ENCODE peak calls at places on chromosomes 7 and 10, in four cellular contexts. F is GM12878, L is K562, X is H1. H is an unnamed sample.

GRCh38 chr7:44966731-44967538 is 11.9 kb downstream of the MYO1G start:
- DNase-seq in L (peak; percentile 50), X (no peak), F (no peak), H (no peak)

GRCh38 chr7:158779061-158779992 is 50.0 kb downstream of the ESYT2 start:
- DNase-seq in F (no peak), L (no peak), X (peak; percentile 14), H (no peak)

GRCh38 chr10:110006358-110007170 is 1.2 kb upstream of the ADD3 start:
- DNase-seq in L (peak; percentile 14), X (no peak), F (no peak), H (no peak)

GRCh38 chr7:12801107-12801506 is 113.7 kb downstream of the ARL4A start:
- DNase-seq in X (no peak), L (no peak), F (no peak), H (no peak)

GRCh38 chr7:30679664-30680063 is 2.6 kb downstream of the CRHR2 start:
- DNase-seq in L (no peak), F (no peak), X (no peak), H (no peak)

GRCh38 chr7:159023216-159023615 is 121.5 kb downstream of the VIPR2 start:
- DNase-seq in F (no peak), X (no peak), L (no peak), H (no peak)

GRCh38 chr10:27197980-27198645 is 42.5 kb downstream of the ACBD5 start:
- DNase-seq in X (no peak), L (no peak), F (no peak), H (no peak)

GRCh38 chr7:105224884-105225651 is 163.7 kb downstream of the SRPK2 start:
- DNase-seq in X (no peak), F (peak; percentile 42), L (no peak), H (no peak)

GRCh38 chr10:84262190-84262956 is 17.5 kb downstream of the RGR start:
- DNase-seq in L (no peak), F (no peak), X (peak; percentile 10), H (no peak)
- TF ChIP-seq POLR2AphosphoS5 in L (no peak), F (no peak), X (no peak), H (no peak)

GRCh38 chr10:103281753-103282152 is 4.8 kb downstream of the INA start:
- DNase-seq in F (no peak), X (peak; percentile 82), L (peak; percentile 13), H (no peak)
- TF ChIP-seq TAF1 in F (no peak), X (peak; percentile 78), L (no peak), H (no peak)

GRCh38 chr7:127652333-127653248 is 597 bp downstream of the SND1 start:
- DNase-seq in L (no peak), F (no peak), X (no peak), H (no peak)

GRCh38 chr7:127650842-127651555 is 995 bp upstream of the SND1 start:
- DNase-seq in F (no peak), X (no peak), L (no peak), H (peak; percentile 12)

GRCh38 chr7:127648986-127649385 is 3.0 kb upstream of the SND1 start:
- DNase-seq in L (no peak), X (no peak), F (no peak), H (no peak)

GRCh38 chr7:127653396-127653795 is 1.4 kb downstream of the SND1 start:
- DNase-seq in F (no peak), L (no peak), X (no peak), H (no peak)

GRCh38 chr7:127651556-127652332 is at the start of gene SND1:
- DNase-seq in L (peak; percentile 100), X (peak; percentile 96), F (peak; percentile 96), H (peak; percentile 89)
- TF ChIP-seq POLR2AphosphoS5 in L (peak; percentile 82), X (peak; percentile 89), F (peak; percentile 97), H (peak; percentile 94)

GRCh38 chr10:115998301-115998700 is 274.7 kb downstream of the GFRA1 start:
- DNase-seq in L (no peak), X (no peak), F (no peak), H (no peak)
- TF ChIP-seq TAF1 in L (no peak), X (no peak), F (no peak), H (no peak)

DNA sequence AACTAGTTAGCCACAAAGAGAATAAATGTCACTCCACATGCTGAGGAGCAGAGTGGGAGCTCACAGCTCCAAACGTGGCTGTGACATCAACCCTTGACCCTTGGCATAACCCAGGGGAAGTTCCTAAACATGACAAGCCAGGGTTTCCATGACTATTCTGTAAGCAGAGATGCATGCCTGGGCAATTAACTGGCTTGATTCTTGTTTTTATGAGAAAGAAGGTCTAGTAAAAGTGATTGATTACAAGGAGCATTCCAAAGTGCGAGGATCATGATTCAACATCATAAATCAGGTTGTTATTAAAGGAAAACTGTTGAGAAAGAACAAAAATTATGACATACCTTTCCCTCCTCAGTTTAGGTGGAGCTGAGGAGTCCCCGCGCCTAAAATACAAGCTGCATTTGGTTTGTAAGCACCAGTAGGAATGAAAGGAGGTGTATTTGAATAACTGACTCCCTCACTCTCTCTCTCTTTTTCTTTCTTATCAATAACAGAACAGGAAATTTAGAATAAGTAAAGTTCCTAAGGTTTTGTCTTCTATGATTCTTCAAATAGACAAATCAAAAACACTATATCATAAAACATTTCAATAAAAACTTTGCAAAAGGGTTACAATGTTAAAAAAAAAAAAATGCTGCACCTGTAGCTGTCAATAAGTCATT is 108.3 kb downstream of the SFMBT2 start:
- DNase-seq in F (no peak), X (no peak), L (no peak), H (no peak)
- TF ChIP-seq POLR2AphosphoS5 in F (no peak), X (no peak), L (no peak), H (no peak)

GRCh38 chr10:67612577-67613537 is 83.1 kb downstream of the CTNNA3 start:
- DNase-seq in L (no peak), F (peak; percentile 59), X (no peak), H (no peak)
- TF ChIP-seq TAF1 in L (no peak), F (no peak), X (no peak), H (no peak)

DNA sequence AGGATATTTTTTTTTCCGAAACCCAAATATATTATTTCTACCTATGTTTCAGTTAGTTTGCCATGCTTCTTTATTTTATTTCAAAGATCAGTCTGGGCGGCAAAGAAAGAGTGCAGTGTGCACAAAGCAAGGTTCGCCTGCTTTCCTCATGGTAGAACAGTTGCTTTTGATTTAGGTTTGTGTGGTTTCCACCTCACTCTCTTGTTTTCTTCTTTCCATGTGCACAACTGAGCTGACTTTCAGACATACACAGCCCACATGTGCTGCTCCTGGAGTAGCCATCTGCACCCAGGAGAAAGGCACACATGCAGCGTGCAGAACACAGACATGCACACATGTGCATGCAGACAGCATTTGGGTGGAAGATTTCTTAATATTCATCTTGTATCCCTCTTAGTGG is 302.1 kb downstream of the FZD1 start:
- DNase-seq in F (no peak), X (no peak), L (no peak), H (no peak)
- TF ChIP-seq POLR2AphosphoS5 in F (no peak), X (no peak), L (no peak), H (no peak)

GRCh38 chr10:89327803-89328441 is at the start of gene IFIT3:
- DNase-seq in X (no peak), F (peak; percentile 62), L (peak; percentile 23), H (no peak)
- TF ChIP-seq TAF1 in X (no peak), F (no peak), L (no peak), H (no peak)

DNA sequence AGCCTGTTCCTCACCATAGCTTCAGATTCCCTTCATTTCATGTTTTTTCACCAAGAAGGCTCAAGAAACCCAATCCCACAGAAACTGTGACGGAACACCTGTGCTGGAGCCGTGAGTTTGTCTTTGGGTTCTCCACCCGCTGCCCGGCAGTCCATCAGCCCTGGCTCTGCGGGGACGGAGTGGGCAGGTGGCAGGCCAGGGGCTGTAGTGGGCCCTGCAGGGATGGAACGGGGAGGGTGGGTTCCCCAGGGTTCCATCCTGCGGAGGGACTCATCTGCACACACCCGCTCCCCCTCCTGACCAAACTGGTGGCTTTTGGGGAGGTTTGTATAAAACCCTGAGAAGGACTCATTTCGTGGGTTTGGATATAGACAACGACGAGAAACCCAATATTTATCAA is 15.0 kb downstream of the CYP17A1 start:
- DNase-seq in F (no peak), X (no peak), L (no peak), H (no peak)
- TF ChIP-seq POLR2AphosphoS5 in F (no peak), X (no peak), L (no peak), H (no peak)

GRCh38 chr10:112330154-112330553 is 43.8 kb upstream of the ACSL5 start:
- DNase-seq in F (no peak), L (no peak), X (no peak), H (no peak)

GRCh38 chr10:112333452-112333851 is 40.5 kb upstream of the ACSL5 start:
- DNase-seq in L (no peak), F (no peak), X (no peak), H (no peak)

GRCh38 chr10:112332022-112332421 is 41.9 kb upstream of the ACSL5 start:
- DNase-seq in L (no peak), F (no peak), X (no peak), H (no peak)

GRCh38 chr10:112330607-112331160 is 43.2 kb upstream of the ACSL5 start:
- DNase-seq in F (no peak), X (no peak), L (no peak), H (no peak)

DNA sequence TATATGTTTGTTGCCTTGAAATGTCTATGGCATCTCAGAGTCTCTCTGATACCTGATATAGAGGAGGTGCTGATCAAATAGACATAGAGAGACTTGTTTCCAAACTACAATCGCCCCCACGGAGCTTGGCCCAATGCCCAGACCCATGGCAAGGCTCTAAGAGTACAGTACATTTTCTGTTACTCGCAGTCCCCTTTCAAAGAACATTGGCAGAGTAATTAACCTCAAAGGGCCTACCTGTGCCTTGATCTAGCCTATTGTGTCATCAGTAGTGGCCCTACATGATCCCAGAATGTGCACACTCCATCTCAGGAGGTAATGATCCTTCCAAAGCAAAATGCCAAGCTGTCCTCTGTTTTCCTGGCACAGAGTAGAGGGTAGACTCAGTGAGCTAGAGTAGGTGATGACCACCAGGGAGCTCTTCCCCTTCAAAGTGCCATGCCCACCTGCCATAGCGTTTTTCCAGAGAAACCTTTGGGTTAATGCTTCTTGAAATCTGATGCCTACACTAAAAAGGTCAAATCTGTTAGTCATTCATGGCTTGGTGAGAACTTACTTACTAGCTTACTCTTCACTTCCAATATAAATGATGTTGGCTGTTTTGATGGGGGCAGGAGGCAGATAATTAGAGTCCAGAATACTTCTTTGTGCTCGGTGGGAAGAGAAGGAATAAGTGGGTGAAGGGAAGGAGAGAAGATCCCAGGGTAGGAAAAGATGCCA is 41.2 kb upstream of the ACSL5 start:
- DNase-seq in L (no peak), X (no peak), F (no peak), H (no peak)
- TF ChIP-seq TAF1 in L (no peak), X (no peak), F (no peak), H (no peak)